ENCODE peak calls at places on chromosomes 13 and 19, in eight cellular contexts. One of them, this sample, is unnamed.

GRCh38 chr19:53091855-53092254 is 11.4 kb downstream of the ZNF160 start:
- DNase-seq in thoracic aorta: no peak
- DNase-seq in right lobe of liver: no peak
- DNase-seq in upper lobe of right lung: no peak
- DNase-seq in endodermal cell: no peak
- DNase-seq in AG10803: no peak
- DNase-seq in cardiac fibroblast: no peak
- DNase-seq in hepatocyte: no peak
- DNase-seq in this sample: no peak

GRCh38 chr13:44406617-44407016 is 33.0 kb downstream of the SERP2 start:
- DNase-seq in AG10803: no peak
- DNase-seq in upper lobe of right lung: no peak
- DNase-seq in endodermal cell: no peak
- DNase-seq in cardiac fibroblast: no peak
- DNase-seq in thoracic aorta: no peak
- DNase-seq in right lobe of liver: no peak
- DNase-seq in hepatocyte: no peak
- DNase-seq in this sample: no peak

GRCh38 chr13:48715977-48716376 is 62.2 kb downstream of the CYSLTR2 start:
- DNase-seq in hepatocyte: no peak
- DNase-seq in thoracic aorta: no peak
- DNase-seq in cardiac fibroblast: no peak
- DNase-seq in upper lobe of right lung: no peak
- DNase-seq in AG10803: no peak
- DNase-seq in endodermal cell: no peak
- DNase-seq in right lobe of liver: no peak
- DNase-seq in this sample: no peak

GRCh38 chr13:75220238-75220542 is 261.8 kb downstream of the TBC1D4 start:
- DNase-seq in AG10803: no peak
- DNase-seq in cardiac fibroblast: no peak
- DNase-seq in hepatocyte: no peak
- DNase-seq in endodermal cell: no peak
- DNase-seq in thoracic aorta: no peak
- DNase-seq in upper lobe of right lung: no peak
- DNase-seq in right lobe of liver: no peak
- DNase-seq in this sample: no peak

GRCh38 chr13:32430018-32430747 is 2.3 kb upstream of the N4BP2L1 start:
- DNase-seq in right lobe of liver: no peak
- DNase-seq in upper lobe of right lung: no peak
- DNase-seq in AG10803: no peak
- DNase-seq in endodermal cell: no peak
- DNase-seq in thoracic aorta: no peak
- DNase-seq in cardiac fibroblast: no peak
- DNase-seq in hepatocyte: no peak
- DNase-seq in this sample: no peak

GRCh38 chr19:28727133-28727834 is 485.7 kb downstream of the UQCRFS1 start:
- DNase-seq in thoracic aorta: no peak
- DNase-seq in right lobe of liver: no peak
- DNase-seq in hepatocyte: no peak
- DNase-seq in endodermal cell: peak; percentile 87
- DNase-seq in cardiac fibroblast: peak; percentile 39
- DNase-seq in AG10803: no peak
- DNase-seq in upper lobe of right lung: peak; percentile 65
- DNase-seq in this sample: no peak

GRCh38 chr19:8305798-8306197 is 2.4 kb downstream of the CD320 start:
- DNase-seq in right lobe of liver: peak; percentile 25
- DNase-seq in endodermal cell: no peak
- DNase-seq in cardiac fibroblast: no peak
- DNase-seq in thoracic aorta: no peak
- DNase-seq in upper lobe of right lung: peak; percentile 40
- DNase-seq in AG10803: no peak
- DNase-seq in hepatocyte: no peak
- DNase-seq in this sample: peak; percentile 25

GRCh38 chr19:4704317-4704673 is 19.3 kb downstream of the DPP9 start:
- DNase-seq in AG10803: no peak
- DNase-seq in thoracic aorta: no peak
- DNase-seq in cardiac fibroblast: no peak
- DNase-seq in hepatocyte: no peak
- DNase-seq in endodermal cell: no peak
- DNase-seq in right lobe of liver: no peak
- DNase-seq in upper lobe of right lung: peak; percentile 83
- DNase-seq in this sample: no peak

GRCh38 chr13:39335721-39336120 is 267.3 kb downstream of the LHFPL6 start:
- DNase-seq in hepatocyte: no peak
- DNase-seq in endodermal cell: no peak
- DNase-seq in right lobe of liver: no peak
- DNase-seq in AG10803: no peak
- DNase-seq in thoracic aorta: no peak
- DNase-seq in upper lobe of right lung: no peak
- DNase-seq in cardiac fibroblast: no peak
- DNase-seq in this sample: no peak

GRCh38 chr19:1490020-1490310 is 185 bp downstream of the PCSK4 start:
- DNase-seq in right lobe of liver: no peak
- DNase-seq in upper lobe of right lung: no peak
- DNase-seq in hepatocyte: no peak
- DNase-seq in cardiac fibroblast: no peak
- DNase-seq in thoracic aorta: no peak
- DNase-seq in endodermal cell: no peak
- DNase-seq in AG10803: no peak
- DNase-seq in this sample: no peak

GRCh38 chr13:100872761-100873160 is 198.2 kb upstream of the TMTC4 start:
- DNase-seq in cardiac fibroblast: peak; percentile 33
- DNase-seq in upper lobe of right lung: no peak
- DNase-seq in right lobe of liver: no peak
- DNase-seq in thoracic aorta: no peak
- DNase-seq in endodermal cell: no peak
- DNase-seq in AG10803: peak; percentile 9
- DNase-seq in hepatocyte: no peak
- DNase-seq in this sample: no peak

GRCh38 chr13:35768551-35768950 is 292.1 kb upstream of the MAB21L1 start:
- DNase-seq in thoracic aorta: no peak
- DNase-seq in endodermal cell: no peak
- DNase-seq in right lobe of liver: no peak
- DNase-seq in hepatocyte: no peak
- DNase-seq in upper lobe of right lung: no peak
- DNase-seq in cardiac fibroblast: peak; percentile 27
- DNase-seq in AG10803: peak; percentile 97
- DNase-seq in this sample: no peak

GRCh38 chr19:37551123-37551993 is 43.2 kb downstream of the ZNF571 start:
- DNase-seq in right lobe of liver: peak; percentile 57
- DNase-seq in cardiac fibroblast: peak; percentile 76
- DNase-seq in thoracic aorta: no peak
- DNase-seq in endodermal cell: peak; percentile 50
- DNase-seq in AG10803: peak; percentile 68
- DNase-seq in upper lobe of right lung: no peak
- DNase-seq in hepatocyte: no peak
- DNase-seq in this sample: no peak

GRCh38 chr19:16518061-16518460 is 21.9 kb downstream of the C19orf44 start:
- DNase-seq in right lobe of liver: no peak
- DNase-seq in AG10803: no peak
- DNase-seq in upper lobe of right lung: no peak
- DNase-seq in hepatocyte: no peak
- DNase-seq in thoracic aorta: no peak
- DNase-seq in cardiac fibroblast: no peak
- DNase-seq in endodermal cell: no peak
- DNase-seq in this sample: no peak

GRCh38 chr13:27772651-27773425 is 19.4 kb upstream of the GSX1 start:
- DNase-seq in cardiac fibroblast: no peak
- DNase-seq in AG10803: no peak
- DNase-seq in right lobe of liver: no peak
- DNase-seq in thoracic aorta: no peak
- DNase-seq in upper lobe of right lung: no peak
- DNase-seq in endodermal cell: no peak
- DNase-seq in hepatocyte: no peak
- DNase-seq in this sample: no peak

GRCh38 chr13:32752997-32753606 is 166.8 kb downstream of the PDS5B start:
- DNase-seq in AG10803: no peak
- DNase-seq in cardiac fibroblast: no peak
- DNase-seq in upper lobe of right lung: no peak
- DNase-seq in thoracic aorta: no peak
- DNase-seq in endodermal cell: no peak
- DNase-seq in hepatocyte: no peak
- DNase-seq in right lobe of liver: no peak
- DNase-seq in this sample: no peak

GRCh38 chr19:23436944-23437343 is 41.7 kb upstream of the ZNF91 start:
- DNase-seq in AG10803: no peak
- DNase-seq in upper lobe of right lung: no peak
- DNase-seq in endodermal cell: peak; percentile 64
- DNase-seq in right lobe of liver: no peak
- DNase-seq in hepatocyte: no peak
- DNase-seq in cardiac fibroblast: no peak
- DNase-seq in thoracic aorta: no peak
- DNase-seq in this sample: no peak

GRCh38 chr19:23440207-23440606 is 44.9 kb upstream of the ZNF91 start:
- DNase-seq in AG10803: no peak
- DNase-seq in endodermal cell: peak; percentile 77
- DNase-seq in cardiac fibroblast: no peak
- DNase-seq in hepatocyte: no peak
- DNase-seq in right lobe of liver: no peak
- DNase-seq in thoracic aorta: no peak
- DNase-seq in upper lobe of right lung: no peak
- DNase-seq in this sample: no peak

GRCh38 chr19:23439623-23440022 is 44.4 kb upstream of the ZNF91 start:
- DNase-seq in thoracic aorta: no peak
- DNase-seq in right lobe of liver: no peak
- DNase-seq in AG10803: no peak
- DNase-seq in cardiac fibroblast: no peak
- DNase-seq in hepatocyte: no peak
- DNase-seq in endodermal cell: peak; percentile 71
- DNase-seq in upper lobe of right lung: no peak
- DNase-seq in this sample: no peak

GRCh38 chr19:23436318-23436717 is 41.0 kb upstream of the ZNF91 start:
- DNase-seq in hepatocyte: no peak
- DNase-seq in right lobe of liver: no peak
- DNase-seq in AG10803: no peak
- DNase-seq in endodermal cell: peak; percentile 69
- DNase-seq in cardiac fibroblast: no peak
- DNase-seq in upper lobe of right lung: no peak
- DNase-seq in thoracic aorta: no peak
- DNase-seq in this sample: no peak

GRCh38 chr19:23437901-23438300 is 42.6 kb upstream of the ZNF91 start:
- DNase-seq in cardiac fibroblast: no peak
- DNase-seq in endodermal cell: no peak
- DNase-seq in hepatocyte: no peak
- DNase-seq in upper lobe of right lung: no peak
- DNase-seq in AG10803: no peak
- DNase-seq in right lobe of liver: no peak
- DNase-seq in thoracic aorta: no peak
- DNase-seq in this sample: no peak
- TF ChIP-seq CTCF in cardiac fibroblast: no peak
- TF ChIP-seq CTCF in endodermal cell: peak; percentile 22
- TF ChIP-seq CTCF in hepatocyte: no peak
- TF ChIP-seq CTCF in upper lobe of right lung: no peak
- TF ChIP-seq CTCF in AG10803: no peak
- TF ChIP-seq CTCF in right lobe of liver: no peak
- TF ChIP-seq CTCF in thoracic aorta: no peak
- TF ChIP-seq CTCF in this sample: no peak

GRCh38 chr19:57599761-57600383 is at the start of gene ZNF530:
- DNase-seq in AG10803: peak; percentile 89
- DNase-seq in thoracic aorta: peak; percentile 82
- DNase-seq in endodermal cell: peak; percentile 96
- DNase-seq in upper lobe of right lung: peak; percentile 95
- DNase-seq in hepatocyte: peak; percentile 96
- DNase-seq in right lobe of liver: peak; percentile 96
- DNase-seq in cardiac fibroblast: peak; percentile 93
- DNase-seq in this sample: peak; percentile 88
- TF ChIP-seq CTCF in AG10803: no peak
- TF ChIP-seq CTCF in thoracic aorta: no peak
- TF ChIP-seq CTCF in endodermal cell: no peak
- TF ChIP-seq CTCF in upper lobe of right lung: no peak
- TF ChIP-seq CTCF in hepatocyte: no peak
- TF ChIP-seq CTCF in right lobe of liver: no peak
- TF ChIP-seq CTCF in cardiac fibroblast: no peak
- TF ChIP-seq CTCF in this sample: no peak

DNA sequence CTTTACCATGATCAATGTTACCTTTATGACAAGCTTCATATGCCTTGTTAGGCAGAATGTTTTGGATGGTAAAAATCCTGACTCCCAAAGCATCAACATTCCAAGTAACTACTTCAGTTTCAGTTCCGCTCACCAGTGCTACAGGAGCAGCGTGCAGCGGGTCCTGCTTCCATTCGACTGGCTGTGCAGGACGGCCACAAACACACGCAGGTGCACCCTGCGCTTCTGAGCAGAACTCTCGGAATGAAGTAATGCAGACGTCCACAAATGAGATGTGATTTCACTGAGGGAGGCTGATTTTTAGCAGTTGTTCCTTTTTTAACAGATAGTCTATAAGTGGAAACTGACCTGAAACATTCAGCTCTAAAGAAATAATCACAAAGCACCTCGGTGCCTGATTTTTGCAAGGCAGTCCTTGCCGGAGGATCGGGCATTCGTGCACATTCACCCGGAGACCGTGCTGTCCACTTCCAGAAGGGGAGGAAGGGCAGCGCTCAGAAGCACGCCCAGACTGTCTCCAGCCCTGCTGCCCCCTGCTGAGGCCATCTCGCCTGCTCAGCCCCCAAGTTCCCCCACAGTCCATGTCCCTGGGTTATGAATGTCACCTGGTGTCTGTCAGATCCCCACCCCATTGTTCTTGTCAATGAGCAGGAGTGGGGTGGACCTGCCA is 85.8 kb downstream of the RAB20 start:
- DNase-seq in endodermal cell: no peak
- DNase-seq in cardiac fibroblast: no peak
- DNase-seq in right lobe of liver: no peak
- DNase-seq in AG10803: no peak
- DNase-seq in thoracic aorta: no peak
- DNase-seq in upper lobe of right lung: no peak
- DNase-seq in hepatocyte: no peak
- DNase-seq in this sample: no peak
- TF ChIP-seq CTCF in endodermal cell: no peak
- TF ChIP-seq CTCF in cardiac fibroblast: no peak
- TF ChIP-seq CTCF in right lobe of liver: no peak
- TF ChIP-seq CTCF in AG10803: no peak
- TF ChIP-seq CTCF in thoracic aorta: no peak
- TF ChIP-seq CTCF in upper lobe of right lung: no peak
- TF ChIP-seq CTCF in hepatocyte: no peak
- TF ChIP-seq CTCF in this sample: no peak

GRCh38 chr19:46347572-46347883 is 641 bp downstream of the PPP5C start:
- DNase-seq in AG10803: no peak
- DNase-seq in right lobe of liver: no peak
- DNase-seq in thoracic aorta: no peak
- DNase-seq in upper lobe of right lung: no peak
- DNase-seq in cardiac fibroblast: no peak
- DNase-seq in hepatocyte: no peak
- DNase-seq in endodermal cell: no peak
- DNase-seq in this sample: no peak
- TF ChIP-seq CTCF in AG10803: no peak
- TF ChIP-seq CTCF in right lobe of liver: no peak
- TF ChIP-seq CTCF in thoracic aorta: peak; percentile 3
- TF ChIP-seq CTCF in upper lobe of right lung: no peak
- TF ChIP-seq CTCF in cardiac fibroblast: no peak
- TF ChIP-seq CTCF in hepatocyte: no peak
- TF ChIP-seq CTCF in endodermal cell: peak; percentile 36
- TF ChIP-seq CTCF in this sample: no peak

This sample was measured in mesothelial cell of epicardium.